ENCODE peak calls at places on chromosomes 1 and 21, in eight cellular contexts. A is brain microvascular endothelial cell; Q is tibial nerve; M is ovary; S is CD4-positive, alpha-beta T cell; L is heart right ventricle; Z is K562; U is prostate gland. E is an unnamed sample.

GRCh38 chr1:86016076-86016746 is 140.4 kb downstream of the COL24A1 start:
- DNase-seq in A (no peak), Q (no peak), M (no peak), S (no peak), L (no peak), Z (no peak), U (no peak), E (no peak)

GRCh38 chr21:35139382-35139715 is 90.2 kb upstream of the RUNX1 start:
- DNase-seq in A (no peak), Q (no peak), M (no peak), S (no peak), L (no peak), Z (no peak), U (no peak), E (no peak)

GRCh38 chr1:212856755-212857154 is 1.3 kb upstream of the FLVCR1 start:
- DNase-seq in A (no peak), Q (no peak), M (no peak), S (no peak), L (no peak), Z (no peak), U (no peak), E (no peak)

GRCh38 chr1:236673284-236673919 is 12.9 kb upstream of the ACTN2 start:
- DNase-seq in A (peak), Q (no peak), M (no peak), S (no peak), L (no peak), Z (no peak), U (no peak), E (no peak)

GRCh38 chr1:205676002-205676401 is 4.3 kb downstream of the SLC45A3 start:
- DNase-seq in A (no peak), Q (no peak), M (no peak), S (no peak), L (no peak), Z (no peak), U (no peak), E (no peak)

GRCh38 chr1:44210595-44210994 is 2.7 kb upstream of the DMAP1 start:
- DNase-seq in A (no peak), Q (no peak), M (no peak), S (no peak), L (no peak), Z (no peak), U (no peak), E (no peak)

GRCh38 chr1:245682638-245683376 is 528.0 kb downstream of the KIF26B start:
- DNase-seq in A (no peak), Q (no peak), M (no peak), S (no peak), L (peak), Z (no peak), U (no peak), E (no peak)

GRCh38 chr1:65812065-65812464 is 19.4 kb downstream of the PDE4B start:
- DNase-seq in A (peak), Q (peak), M (no peak), S (no peak), L (peak), Z (peak), U (no peak), E (peak)

GRCh38 chr1:233087001-233087881 is 136.8 kb downstream of the NTPCR start:
- DNase-seq in A (no peak), Q (no peak), M (no peak), S (no peak), L (no peak), Z (no peak), U (no peak), E (no peak)

DNA sequence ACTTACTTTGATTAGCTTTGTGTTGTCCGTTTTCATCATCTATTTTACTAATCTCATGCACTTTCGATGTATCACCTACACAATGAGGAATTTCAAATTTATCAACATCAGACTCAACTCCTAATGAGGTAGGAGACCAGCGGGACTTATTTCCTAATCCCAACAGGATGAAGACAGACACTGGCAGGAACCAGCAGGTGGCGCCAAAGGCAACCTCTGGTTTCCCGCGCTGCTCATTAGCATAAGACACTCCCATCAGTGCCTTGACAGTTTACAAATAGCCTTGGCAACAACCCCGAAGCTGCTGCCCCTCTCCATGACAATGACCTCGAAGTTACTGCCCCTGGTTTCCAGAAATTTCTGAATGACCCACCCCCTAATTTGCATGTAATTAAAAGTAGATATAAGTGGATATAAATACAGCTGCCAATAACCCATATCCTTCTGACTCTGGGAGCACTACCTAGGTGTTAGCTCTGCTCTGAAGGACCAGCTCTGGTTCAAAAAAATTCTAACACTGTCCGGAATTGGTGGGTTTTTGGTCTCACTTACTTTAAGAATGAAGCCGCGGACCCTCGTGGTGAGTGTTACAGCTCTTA is 974.8 kb downstream of the ADGRL2 start:
- DNase-seq in A (peak), Q (no peak), M (peak), S (no peak), L (no peak), Z (peak), U (no peak), E (no peak)
- TF ChIP-seq CTCF in A (peak), Q (no peak), M (no peak), S (peak), L (peak), Z (peak), U (peak), E (peak)

GRCh38 chr1:10185759-10186158 is 24.6 kb upstream of the KIF1B start:
- DNase-seq in A (no peak), Q (no peak), M (no peak), S (no peak), L (no peak), Z (no peak), U (no peak), E (no peak)

GRCh38 chr1:10179408-10179685 is 31.0 kb upstream of the KIF1B start:
- DNase-seq in A (no peak), Q (no peak), M (no peak), S (no peak), L (no peak), Z (no peak), U (no peak), E (no peak)

GRCh38 chr1:10178602-10179407 is 31.6 kb upstream of the KIF1B start:
- DNase-seq in A (no peak), Q (no peak), M (no peak), S (no peak), L (no peak), Z (no peak), U (no peak), E (no peak)

GRCh38 chr1:10179751-10180150 is 30.6 kb upstream of the KIF1B start:
- DNase-seq in A (no peak), Q (no peak), M (no peak), S (no peak), L (no peak), Z (no peak), U (no peak), E (no peak)

GRCh38 chr1:10181154-10181553 is 29.2 kb upstream of the KIF1B start:
- DNase-seq in A (no peak), Q (no peak), M (no peak), S (no peak), L (no peak), Z (no peak), U (no peak), E (no peak)
- H3K27ac ChIP-seq in A (no peak), Q (no peak), M (no peak), S (no peak), L (no peak), Z (no peak), U (no peak), E (no peak)

GRCh38 chr1:53682881-53683280 is 56.1 kb downstream of the GLIS1 start:
- DNase-seq in A (no peak), Q (no peak), M (no peak), S (no peak), L (no peak), Z (no peak), U (no peak), E (no peak)

GRCh38 chr1:53684741-53685140 is 54.2 kb downstream of the GLIS1 start:
- DNase-seq in A (no peak), Q (no peak), M (no peak), S (no peak), L (no peak), Z (no peak), U (no peak), E (no peak)

GRCh38 chr1:53682369-53682685 is 56.6 kb downstream of the GLIS1 start:
- DNase-seq in A (no peak), Q (no peak), M (no peak), S (no peak), L (no peak), Z (no peak), U (no peak), E (no peak)

GRCh38 chr1:53685272-53686051 is 53.5 kb downstream of the GLIS1 start:
- DNase-seq in A (peak), Q (no peak), M (no peak), S (no peak), L (no peak), Z (no peak), U (no peak), E (peak)

DNA sequence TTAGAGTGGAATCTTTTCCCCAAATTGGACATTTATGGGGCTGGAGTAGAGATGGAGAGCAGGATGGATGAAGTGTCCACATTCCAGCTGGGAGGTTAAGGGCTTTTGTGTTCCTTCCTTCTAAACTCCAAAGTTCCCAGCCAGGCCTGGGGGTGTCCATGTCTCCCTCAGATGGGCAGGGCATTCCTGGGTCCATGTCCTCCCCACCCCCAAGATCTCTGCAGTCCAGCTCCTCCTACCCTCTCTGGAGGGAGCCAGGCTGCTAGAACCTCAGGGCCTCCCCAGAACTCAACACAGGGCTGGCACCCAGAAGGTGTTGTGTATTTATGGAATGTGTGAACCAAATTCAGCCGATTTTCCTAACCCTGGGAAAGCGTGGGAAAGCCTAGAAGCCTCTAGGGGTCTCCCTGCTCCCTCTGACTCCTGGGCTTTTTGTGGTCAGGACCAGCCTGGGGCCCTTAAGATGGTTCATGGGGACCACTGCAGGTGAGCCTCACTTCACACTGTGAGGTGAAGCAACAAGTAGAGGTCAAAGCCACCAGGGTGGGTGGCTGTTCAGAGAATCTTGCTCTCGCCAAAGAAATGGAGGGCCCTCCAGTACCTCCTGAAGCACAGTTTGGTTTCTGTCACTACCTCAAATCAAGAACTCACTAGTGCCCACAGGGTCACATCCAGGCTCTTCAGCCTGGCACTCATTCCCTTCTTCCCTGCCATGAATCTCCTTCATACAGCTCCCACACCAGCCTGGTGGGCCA is 54.8 kb downstream of the GLIS1 start:
- DNase-seq in A (no peak), Q (no peak), M (no peak), S (no peak), L (no peak), Z (no peak), U (no peak), E (no peak)
- TF ChIP-seq CTCF in A (peak), Q (no peak), M (no peak), S (no peak), L (no peak), Z (no peak), U (no peak), E (no peak)

GRCh38 chr1:64490204-64490818 is 20.4 kb downstream of the CACHD1 start:
- DNase-seq in A (no peak), Q (no peak), M (no peak), S (no peak), L (no peak), Z (no peak), U (no peak), E (no peak)

GRCh38 chr1:64497484-64497883 is 27.6 kb downstream of the CACHD1 start:
- DNase-seq in A (no peak), Q (no peak), M (no peak), S (no peak), L (no peak), Z (no peak), U (no peak), E (no peak)

GRCh38 chr1:64494659-64495058 is 24.7 kb downstream of the CACHD1 start:
- DNase-seq in A (no peak), Q (no peak), M (no peak), S (no peak), L (no peak), Z (no peak), U (no peak), E (no peak)

GRCh38 chr1:64495878-64496277 is 25.9 kb downstream of the CACHD1 start:
- DNase-seq in A (no peak), Q (no peak), M (no peak), S (no peak), L (no peak), Z (no peak), U (no peak), E (no peak)

DNA sequence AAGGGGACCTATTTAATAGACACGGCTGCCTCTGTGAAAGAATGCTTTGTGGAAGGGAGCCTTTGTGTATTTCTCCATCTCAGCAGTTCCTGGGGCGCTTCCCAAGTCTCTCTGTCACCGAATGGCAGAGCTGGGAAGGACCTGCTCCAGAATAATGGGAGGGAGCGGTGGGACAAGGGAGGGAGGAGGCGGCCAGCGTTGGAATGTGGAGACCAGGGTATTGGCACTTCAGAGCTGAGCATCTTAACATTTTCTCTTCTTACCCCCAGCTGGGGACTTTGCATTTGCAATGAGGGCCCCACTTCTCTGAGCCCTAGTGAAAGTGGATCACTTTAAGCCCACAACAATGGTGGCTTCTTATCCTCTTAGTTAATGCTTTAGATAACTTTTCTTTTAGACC is 23.9 kb downstream of the CACHD1 start:
- DNase-seq in A (no peak), Q (no peak), M (no peak), S (no peak), L (no peak), Z (no peak), U (no peak), E (no peak)
- H3K27ac ChIP-seq in A (no peak), Q (no peak), M (no peak), S (no peak), L (no peak), Z (no peak), U (no peak), E (no peak)

DNA sequence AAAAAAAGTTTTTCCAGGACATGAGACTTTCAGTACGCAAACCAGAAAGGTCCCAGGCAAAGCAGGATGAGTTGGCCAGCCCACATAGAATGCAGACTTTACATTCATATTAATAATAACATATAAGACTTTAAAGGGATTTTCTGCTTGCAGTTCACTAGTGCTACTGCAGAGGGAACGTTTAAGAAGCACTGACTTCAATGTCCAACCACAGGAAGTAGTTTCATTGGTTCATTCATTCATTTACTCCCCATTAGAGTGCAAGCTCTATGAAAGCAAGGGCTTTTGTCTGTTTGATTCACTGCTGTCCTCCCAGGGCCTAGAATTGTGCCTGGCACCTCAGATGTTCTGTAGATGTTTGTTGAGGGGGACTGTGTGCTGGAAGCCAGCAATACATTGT is 11.8 kb upstream of the SERINC2 start:
- DNase-seq in A (no peak), Q (no peak), M (no peak), S (no peak), L (no peak), Z (no peak), U (no peak), E (no peak)
- TF ChIP-seq CTCF in A (peak), Q (no peak), M (no peak), S (no peak), L (no peak), Z (no peak), U (no peak), E (no peak)

GRCh38 chr1:117630423-117630998 is 24.7 kb downstream of the TENT5C start:
- DNase-seq in A (no peak), Q (no peak), M (no peak), S (no peak), L (peak), Z (no peak), U (no peak), E (no peak)

GRCh38 chr1:117633068-117633345 is 27.2 kb downstream of the TENT5C start:
- DNase-seq in A (no peak), Q (no peak), M (no peak), S (no peak), L (no peak), Z (no peak), U (no peak), E (no peak)

GRCh38 chr1:117632269-117633067 is 26.6 kb downstream of the TENT5C start:
- DNase-seq in A (no peak), Q (no peak), M (no peak), S (no peak), L (no peak), Z (no peak), U (no peak), E (peak)

GRCh38 chr1:117631361-117631760 is 25.5 kb downstream of the TENT5C start:
- DNase-seq in A (no peak), Q (no peak), M (no peak), S (no peak), L (no peak), Z (no peak), U (no peak), E (no peak)

GRCh38 chr1:117631761-117632160 is 25.9 kb downstream of the TENT5C start:
- DNase-seq in A (no peak), Q (no peak), M (no peak), S (no peak), L (no peak), Z (no peak), U (no peak), E (no peak)
- H3K27ac ChIP-seq in A (no peak), Q (no peak), M (no peak), S (no peak), L (no peak), Z (no peak), U (no peak), E (no peak)

GRCh38 chr1:42334240-42335049 is 590 bp downstream of the FOXJ3 start:
- DNase-seq in A (peak), Q (peak), M (no peak), S (peak), L (peak), Z (peak), U (peak), E (peak)
- TF ChIP-seq CTCF in A (no peak), Q (no peak), M (no peak), S (peak), L (no peak), Z (no peak), U (peak), E (no peak)

GRCh38 chr1:38488162-38488898 is 371.2 kb downstream of the RRAGC start:
- DNase-seq in A (no peak), Q (no peak), M (no peak), S (no peak), L (no peak), Z (no peak), U (no peak), E (no peak)

GRCh38 chr1:38482080-38482826 is 377.3 kb downstream of the RRAGC start:
- DNase-seq in A (no peak), Q (no peak), M (no peak), S (no peak), L (no peak), Z (no peak), U (no peak), E (no peak)

GRCh38 chr1:38489844-38490270 is 369.7 kb downstream of the RRAGC start:
- DNase-seq in A (no peak), Q (no peak), M (no peak), S (peak), L (no peak), Z (peak), U (no peak), E (no peak)

GRCh38 chr1:38486115-38486514 is 373.5 kb downstream of the RRAGC start:
- DNase-seq in A (no peak), Q (no peak), M (no peak), S (no peak), L (no peak), Z (no peak), U (no peak), E (no peak)

DNA sequence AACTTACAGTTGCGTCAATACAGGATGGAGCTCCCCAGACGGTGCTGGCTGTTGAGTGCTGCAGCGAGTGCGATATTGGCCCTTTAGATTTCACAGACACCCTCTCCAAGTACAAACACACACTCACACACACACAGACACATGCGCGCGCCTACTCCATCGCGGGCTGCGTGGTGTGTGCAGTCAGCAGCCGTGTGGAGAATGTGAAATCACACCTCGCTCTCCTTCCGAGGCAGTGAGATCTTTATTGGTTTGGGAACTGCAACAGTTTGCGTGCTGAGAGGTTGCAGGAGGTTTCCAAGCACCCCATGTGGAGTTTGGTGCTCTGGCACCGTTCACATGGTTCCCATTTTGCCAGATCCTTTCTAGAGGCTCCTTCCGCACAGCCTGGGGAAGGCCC is 372.2 kb downstream of the RRAGC start:
- DNase-seq in A (no peak), Q (no peak), M (no peak), S (no peak), L (no peak), Z (no peak), U (no peak), E (no peak)
- H3K27ac ChIP-seq in A (no peak), Q (no peak), M (no peak), S (no peak), L (no peak), Z (no peak), U (no peak), E (no peak)

GRCh38 chr1:20469406-20470076 is 16.5 kb downstream of the CAMK2N1 start:
- DNase-seq in A (no peak), Q (no peak), M (no peak), S (no peak), L (no peak), Z (no peak), U (no peak), E (no peak)
- TF ChIP-seq CTCF in A (peak), Q (no peak), M (no peak), S (no peak), L (no peak), Z (no peak), U (no peak), E (no peak)